ENCODE peak calls at places on chromosomes 6 and 20, in five cellular contexts. One of them, this sample, is unnamed.

GRCh38 chr6:132400641-132401119 is 595 bp downstream of the MOXD1 start:
- DNase-seq in sigmoid colon: no peak
- DNase-seq in right atrium auricular region: no peak
- DNase-seq in body of pancreas: no peak
- DNase-seq in esophagus squamous epithelium: no peak
- DNase-seq in this sample: no peak

GRCh38 chr6:160519603-160520042 is 144.5 kb downstream of the LPA start:
- DNase-seq in body of pancreas: no peak
- DNase-seq in right atrium auricular region: no peak
- DNase-seq in esophagus squamous epithelium: no peak
- DNase-seq in sigmoid colon: no peak
- DNase-seq in this sample: no peak

GRCh38 chr6:125279961-125280360 is 21.8 kb downstream of the HDDC2 start:
- DNase-seq in right atrium auricular region: no peak
- DNase-seq in sigmoid colon: no peak
- DNase-seq in body of pancreas: no peak
- DNase-seq in esophagus squamous epithelium: no peak
- DNase-seq in this sample: no peak

GRCh38 chr6:119476554-119476953 is 127.0 kb upstream of the MAN1A1 start:
- DNase-seq in esophagus squamous epithelium: no peak
- DNase-seq in right atrium auricular region: no peak
- DNase-seq in sigmoid colon: no peak
- DNase-seq in body of pancreas: no peak
- DNase-seq in this sample: no peak

GRCh38 chr6:105867280-105867679 is 218.9 kb upstream of the PRDM1 start:
- DNase-seq in esophagus squamous epithelium: no peak
- DNase-seq in right atrium auricular region: no peak
- DNase-seq in sigmoid colon: no peak
- DNase-seq in body of pancreas: no peak
- DNase-seq in this sample: no peak

GRCh38 chr6:150867117-150867516 is 1.6 kb downstream of the MTHFD1L start:
- DNase-seq in right atrium auricular region: no peak
- DNase-seq in esophagus squamous epithelium: no peak
- DNase-seq in body of pancreas: no peak
- DNase-seq in sigmoid colon: no peak
- DNase-seq in this sample: no peak

GRCh38 chr6:45421700-45422540 is 44.2 kb upstream of the SUPT3H start:
- DNase-seq in body of pancreas: peak; percentile 56
- DNase-seq in esophagus squamous epithelium: peak; percentile 22
- DNase-seq in right atrium auricular region: no peak
- DNase-seq in sigmoid colon: peak; percentile 78
- DNase-seq in this sample: no peak

GRCh38 chr20:10671850-10672578 is 1.8 kb downstream of the JAG1 start:
- DNase-seq in body of pancreas: peak; percentile 80
- DNase-seq in esophagus squamous epithelium: peak; percentile 65
- DNase-seq in sigmoid colon: peak; percentile 90
- DNase-seq in right atrium auricular region: peak; percentile 83
- DNase-seq in this sample: no peak

GRCh38 chr6:122491915-122492537 is 20.4 kb upstream of the SERINC1 start:
- DNase-seq in sigmoid colon: peak; percentile 76
- DNase-seq in right atrium auricular region: peak; percentile 75
- DNase-seq in esophagus squamous epithelium: no peak
- DNase-seq in body of pancreas: peak; percentile 80
- DNase-seq in this sample: peak; percentile 49

GRCh38 chr6:88877893-88878292 is 85.5 kb downstream of the RNGTT start:
- DNase-seq in right atrium auricular region: no peak
- DNase-seq in esophagus squamous epithelium: no peak
- DNase-seq in body of pancreas: no peak
- DNase-seq in sigmoid colon: no peak
- DNase-seq in this sample: no peak

GRCh38 chr20:3405696-3406358 is 1.6 kb downstream of the DNAAF9 start:
- DNase-seq in body of pancreas: no peak
- DNase-seq in sigmoid colon: no peak
- DNase-seq in right atrium auricular region: no peak
- DNase-seq in esophagus squamous epithelium: no peak
- DNase-seq in this sample: no peak

GRCh38 chr20:15036938-15037337 is 699.5 kb upstream of the FLRT3 start:
- DNase-seq in sigmoid colon: no peak
- DNase-seq in body of pancreas: no peak
- DNase-seq in esophagus squamous epithelium: no peak
- DNase-seq in right atrium auricular region: no peak
- DNase-seq in this sample: no peak

GRCh38 chr6:20610636-20611200 is 76.5 kb downstream of the CDKAL1 start:
- DNase-seq in right atrium auricular region: no peak
- DNase-seq in sigmoid colon: no peak
- DNase-seq in body of pancreas: no peak
- DNase-seq in esophagus squamous epithelium: no peak
- DNase-seq in this sample: no peak

GRCh38 chr20:5829241-5829809 is 79.1 kb downstream of the SHLD1 start:
- DNase-seq in sigmoid colon: no peak
- DNase-seq in body of pancreas: no peak
- DNase-seq in right atrium auricular region: no peak
- DNase-seq in esophagus squamous epithelium: no peak
- DNase-seq in this sample: no peak

GRCh38 chr6:53975966-53976610 is 135.2 kb upstream of the MLIP start:
- DNase-seq in right atrium auricular region: no peak
- DNase-seq in body of pancreas: no peak
- DNase-seq in esophagus squamous epithelium: no peak
- DNase-seq in sigmoid colon: no peak
- DNase-seq in this sample: no peak

GRCh38 chr6:142925575-142926110 is 19.3 kb downstream of the HIVEP2 start:
- DNase-seq in right atrium auricular region: no peak
- DNase-seq in body of pancreas: no peak
- DNase-seq in sigmoid colon: no peak
- DNase-seq in esophagus squamous epithelium: no peak
- DNase-seq in this sample: no peak

GRCh38 chr6:1678966-1679690 is 69.4 kb downstream of the FOXC1 start:
- DNase-seq in sigmoid colon: no peak
- DNase-seq in body of pancreas: no peak
- DNase-seq in esophagus squamous epithelium: no peak
- DNase-seq in right atrium auricular region: peak; percentile 67
- DNase-seq in this sample: no peak

GRCh38 chr6:100257661-100258395 is 206.9 kb downstream of the SIM1 start:
- DNase-seq in esophagus squamous epithelium: no peak
- DNase-seq in body of pancreas: no peak
- DNase-seq in sigmoid colon: no peak
- DNase-seq in right atrium auricular region: no peak
- DNase-seq in this sample: no peak

GRCh38 chr6:148200302-148200701 is 142.3 kb upstream of the SASH1 start:
- DNase-seq in sigmoid colon: no peak
- DNase-seq in right atrium auricular region: no peak
- DNase-seq in body of pancreas: peak; percentile 71
- DNase-seq in esophagus squamous epithelium: no peak
- DNase-seq in this sample: no peak

GRCh38 chr6:105321207-105321606 is 81.7 kb downstream of the PREP start:
- DNase-seq in right atrium auricular region: no peak
- DNase-seq in sigmoid colon: no peak
- DNase-seq in body of pancreas: peak; percentile 68
- DNase-seq in esophagus squamous epithelium: no peak
- DNase-seq in this sample: no peak

GRCh38 chr20:62312662-62312977 is 9.8 kb downstream of the ADRM1 start:
- DNase-seq in sigmoid colon: no peak
- DNase-seq in esophagus squamous epithelium: no peak
- DNase-seq in body of pancreas: no peak
- DNase-seq in right atrium auricular region: no peak
- DNase-seq in this sample: no peak

GRCh38 chr6:14661188-14661587 is 543.6 kb downstream of the CD83 start:
- DNase-seq in right atrium auricular region: no peak
- DNase-seq in sigmoid colon: no peak
- DNase-seq in esophagus squamous epithelium: no peak
- DNase-seq in body of pancreas: no peak
- DNase-seq in this sample: no peak

DNA sequence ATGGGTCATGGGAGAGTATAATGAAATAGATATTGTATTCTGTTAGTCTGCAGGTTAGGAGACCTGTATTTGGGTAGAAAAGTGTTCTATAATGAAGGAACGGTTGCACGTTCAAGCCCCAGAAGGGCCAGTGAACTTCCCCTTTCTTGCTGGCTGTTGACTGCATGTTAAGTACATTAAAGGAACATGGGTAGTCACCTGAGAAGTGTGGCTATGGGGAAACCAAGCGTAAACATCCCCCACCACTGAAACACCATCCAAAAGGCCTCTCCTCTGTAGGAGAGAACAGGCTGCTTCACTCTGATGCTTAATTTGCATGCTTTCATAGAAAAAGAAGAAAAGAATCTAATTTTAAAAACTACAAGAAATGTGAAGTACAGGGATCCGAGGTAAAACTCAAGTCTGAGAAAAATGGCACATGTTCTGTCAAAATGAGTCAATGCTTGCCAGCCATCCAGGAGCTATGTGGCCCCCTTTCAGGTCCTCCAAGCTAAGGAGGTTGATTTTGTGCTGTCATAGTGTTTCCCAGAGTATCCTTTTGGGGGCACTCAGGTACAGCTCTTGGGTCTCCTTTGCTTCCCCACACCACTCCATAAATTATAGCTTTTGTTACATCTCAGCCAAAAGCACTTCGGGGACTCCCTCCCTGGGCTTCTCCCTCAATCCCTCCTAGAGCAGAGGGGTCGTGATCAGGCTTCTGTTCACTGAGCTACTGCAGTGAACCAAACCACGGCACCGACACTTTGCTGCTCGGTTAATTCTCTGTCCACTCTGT is 283.7 kb upstream of the AGPAT4 start:
- DNase-seq in sigmoid colon: no peak
- DNase-seq in esophagus squamous epithelium: no peak
- DNase-seq in right atrium auricular region: no peak
- DNase-seq in body of pancreas: no peak
- DNase-seq in this sample: no peak
- TF ChIP-seq CTCF in sigmoid colon: no peak
- TF ChIP-seq CTCF in esophagus squamous epithelium: no peak
- TF ChIP-seq CTCF in right atrium auricular region: no peak
- TF ChIP-seq CTCF in body of pancreas: no peak
- TF ChIP-seq CTCF in this sample: peak; percentile 15

GRCh38 chr20:59028812-59029211 is 3.3 kb downstream of the ATP5F1E start:
- DNase-seq in esophagus squamous epithelium: no peak
- DNase-seq in sigmoid colon: no peak
- DNase-seq in body of pancreas: no peak
- DNase-seq in right atrium auricular region: no peak
- DNase-seq in this sample: no peak
- H3K4me3 ChIP-seq in esophagus squamous epithelium: peak overlapping the region; percentile 7
- H3K4me3 ChIP-seq in sigmoid colon: peak overlapping the region; percentile 4
- H3K4me3 ChIP-seq in body of pancreas: no peak overlapping the region
- H3K4me3 ChIP-seq in right atrium auricular region: no peak overlapping the region
- H3K4me3 ChIP-seq in this sample: peak overlapping the region; percentile 32

DNA sequence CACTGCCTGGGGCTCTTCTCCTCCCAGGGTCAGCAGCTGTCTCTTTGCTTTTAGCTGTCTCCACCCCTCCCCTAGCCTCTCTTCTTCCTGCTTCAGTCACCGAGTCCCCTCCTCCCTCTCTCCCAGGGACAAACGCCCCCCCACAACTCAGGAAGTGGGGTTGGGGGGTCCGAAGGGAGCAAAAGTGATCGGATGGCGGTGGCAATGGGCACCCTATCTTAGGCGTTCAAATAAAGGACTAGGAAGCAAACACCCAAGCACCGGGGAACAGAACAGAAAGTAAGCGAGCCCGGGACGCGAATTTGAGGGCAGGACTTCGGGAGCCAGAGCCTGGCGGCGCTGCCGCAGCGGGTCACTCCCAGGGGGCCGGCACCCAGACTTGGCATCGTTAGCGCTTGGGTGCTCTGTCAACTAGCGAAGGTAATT is 951 bp upstream of the ITPR3 start:
- DNase-seq in sigmoid colon: no peak
- DNase-seq in body of pancreas: peak; percentile 56
- DNase-seq in esophagus squamous epithelium: no peak
- DNase-seq in right atrium auricular region: no peak
- DNase-seq in this sample: no peak
- TF ChIP-seq CTCF in sigmoid colon: no peak
- TF ChIP-seq CTCF in body of pancreas: no peak
- TF ChIP-seq CTCF in esophagus squamous epithelium: no peak
- TF ChIP-seq CTCF in right atrium auricular region: no peak
- TF ChIP-seq CTCF in this sample: no peak

GRCh38 chr6:36443498-36443844 is 671 bp downstream of the KCTD20 start:
- DNase-seq in right atrium auricular region: no peak
- DNase-seq in body of pancreas: no peak
- DNase-seq in sigmoid colon: no peak
- DNase-seq in esophagus squamous epithelium: no peak
- DNase-seq in this sample: no peak
- H3K4me3 ChIP-seq in right atrium auricular region: peak overlapping the region; percentile 85
- H3K4me3 ChIP-seq in body of pancreas: peak overlapping the region; percentile 47
- H3K4me3 ChIP-seq in sigmoid colon: peak overlapping the region; percentile 87
- H3K4me3 ChIP-seq in esophagus squamous epithelium: peak overlapping the region; percentile 90
- H3K4me3 ChIP-seq in this sample: peak overlapping the region; percentile 87

GRCh38 chr20:36281785-36282380 is 24.3 kb upstream of the DLGAP4 start:
- DNase-seq in sigmoid colon: peak; percentile 24
- DNase-seq in esophagus squamous epithelium: no peak
- DNase-seq in right atrium auricular region: no peak
- DNase-seq in body of pancreas: no peak
- DNase-seq in this sample: no peak

GRCh38 chr20:36284751-36285150 is 21.4 kb upstream of the DLGAP4 start:
- DNase-seq in sigmoid colon: peak; percentile 25
- DNase-seq in esophagus squamous epithelium: no peak
- DNase-seq in body of pancreas: no peak
- DNase-seq in right atrium auricular region: no peak
- DNase-seq in this sample: no peak

DNA sequence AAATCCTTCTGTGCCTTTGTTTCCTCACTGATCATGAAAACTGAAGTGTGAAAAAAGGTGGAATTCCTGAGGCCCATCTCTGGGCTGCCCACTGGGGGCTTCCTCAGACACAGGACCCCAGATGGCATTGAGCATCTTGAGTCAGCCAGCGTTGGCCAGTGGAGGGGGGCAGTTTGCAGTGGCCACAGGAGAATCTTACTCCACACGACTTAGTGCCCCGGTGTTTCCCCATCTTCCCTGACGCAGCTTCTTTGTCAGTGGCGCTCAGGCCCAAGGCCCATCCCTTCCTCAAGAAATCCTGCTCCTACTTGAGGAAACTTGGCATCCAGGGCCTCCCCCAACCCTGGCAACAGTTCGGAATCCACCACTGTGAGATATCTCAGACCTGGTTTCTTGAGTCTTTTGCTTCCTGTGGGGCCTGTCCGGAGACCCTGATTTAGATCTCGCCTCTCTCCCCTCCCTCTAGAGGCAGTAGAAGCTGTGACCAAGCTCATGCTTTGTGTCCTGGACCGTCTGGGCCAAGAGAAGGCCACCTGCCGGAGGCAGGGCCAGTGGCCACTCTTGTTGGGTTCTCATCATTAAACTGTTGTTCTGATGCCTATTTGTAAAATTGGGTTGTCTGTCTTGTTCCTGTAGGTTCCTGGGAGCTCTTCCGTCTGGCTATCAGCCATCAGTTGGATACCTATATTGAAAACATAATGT is 20.2 kb upstream of the DLGAP4 start:
- DNase-seq in body of pancreas: no peak
- DNase-seq in right atrium auricular region: no peak
- DNase-seq in esophagus squamous epithelium: no peak
- DNase-seq in sigmoid colon: peak; percentile 41
- DNase-seq in this sample: no peak
- TF ChIP-seq CTCF in body of pancreas: no peak
- TF ChIP-seq CTCF in right atrium auricular region: no peak
- TF ChIP-seq CTCF in esophagus squamous epithelium: no peak
- TF ChIP-seq CTCF in sigmoid colon: no peak
- TF ChIP-seq CTCF in this sample: no peak